ENCODE peak calls at places on chromosomes 5 and 9, in four cellular contexts. F is IMR-90, K is DND-41, H is stomach. L is an unnamed sample.

GRCh38 chr5:143110591-143110990 is 292.9 kb downstream of the NR3C1 start:
- DNase-seq in F (peak; percentile 18), K (no peak), H (no peak), L (no peak)

GRCh38 chr5:68817696-68818695 is 275.8 kb upstream of the SLC30A5 start:
- DNase-seq in F (no peak), K (no peak), H (no peak), L (no peak)

GRCh38 chr5:178284095-178284675 is 51.6 kb upstream of the PHYKPL start:
- DNase-seq in F (peak; percentile 3), K (peak; percentile 24), H (no peak), L (peak; percentile 12)

GRCh38 chr5:73286891-73287290 is 113.9 kb downstream of the TMEM174 start:
- DNase-seq in F (peak; percentile 18), K (no peak), H (no peak), L (peak; percentile 55)

GRCh38 chr5:175109058-175109755 is 334.8 kb downstream of the DRD1 start:
- DNase-seq in F (no peak), K (no peak), H (no peak), L (no peak)

GRCh38 chr5:100828071-100828689 is 74.9 kb downstream of the ST8SIA4 start:
- DNase-seq in F (no peak), K (no peak), H (no peak), L (no peak)

GRCh38 chr9:1083325-1083913 is 33.3 kb downstream of the DMRT2 start:
- DNase-seq in F (no peak), K (no peak), H (no peak), L (no peak)

GRCh38 chr9:92808726-92809451 is 44.3 kb upstream of the BICD2 start:
- DNase-seq in F (peak; percentile 73), K (no peak), H (peak; percentile 70), L (peak; percentile 77)

GRCh38 chr5:107123014-107123413 is 547.7 kb downstream of the EFNA5 start:
- DNase-seq in F (no peak), K (no peak), H (no peak), L (no peak)

GRCh38 chr5:83055166-83055565 is 22.0 kb downstream of the TMEM167A start:
- DNase-seq in F (no peak), K (no peak), H (no peak), L (no peak)

GRCh38 chr9:95966303-95966702 is 90.8 kb downstream of the ERCC6L2 start:
- DNase-seq in F (no peak), K (no peak), H (no peak), L (no peak)

GRCh38 chr5:180494510-180495181 is 467 bp downstream of the CNOT6 start:
- DNase-seq in F (no peak), K (peak; percentile 65), H (peak; percentile 50), L (no peak)

GRCh38 chr9:78031271-78031825 is at the start of gene GNAQ:
- DNase-seq in F (peak; percentile 15), K (peak; percentile 60), H (no peak), L (no peak)

GRCh38 chr5:175836741-175837729 is 34.3 kb upstream of the CPLX2 start:
- DNase-seq in F (no peak), K (no peak), H (no peak), L (no peak)

GRCh38 chr5:159207616-159208507 is 1.5 kb downstream of the RNF145 start:
- DNase-seq in F (peak; percentile 78), K (peak; percentile 90), H (peak; percentile 82), L (peak; percentile 79)

GRCh38 chr5:57408714-57409113 is 73.9 kb downstream of the ACTBL2 start:
- DNase-seq in F (peak; percentile 63), K (no peak), H (no peak), L (peak; percentile 81)

GRCh38 chr9:116555556-116556180 is 131.4 kb upstream of the TRIM32 start:
- DNase-seq in F (no peak), K (no peak), H (no peak), L (no peak)

GRCh38 chr9:73613092-73613701 is 461.5 kb downstream of the ANXA1 start:
- DNase-seq in F (no peak), K (no peak), H (no peak), L (peak; percentile 71)

GRCh38 chr9:73684601-73685000 is 532.9 kb downstream of the ANXA1 start:
- DNase-seq in F (no peak), K (no peak), H (no peak), L (peak; percentile 11)

GRCh38 chr9:89483592-89484474 is 14.1 kb downstream of the SEMA4D start:
- DNase-seq in F (no peak), K (peak; percentile 67), H (peak; percentile 43), L (no peak)

GRCh38 chr5:151121652-151122051 is 35.9 kb downstream of the ANXA6 start:
- DNase-seq in F (no peak), K (no peak), H (no peak), L (no peak)

GRCh38 chr9:107637421-107638420 is 148.2 kb upstream of the KLF4 start:
- DNase-seq in F (peak; percentile 98), K (no peak), H (peak; percentile 68), L (peak; percentile 100)
- TF ChIP-seq CTCF in F (peak; percentile 28), K (no peak), H (no peak), L (no peak)

GRCh38 chr5:1448511-1449011 is 3.3 kb upstream of the SLC6A3 start:
- DNase-seq in F (no peak), K (no peak), H (peak; percentile 10), L (no peak)

GRCh38 chr5:1445313-1445894 is at the start of gene SLC6A3:
- DNase-seq in F (no peak), K (no peak), H (peak; percentile 27), L (peak; percentile 20)

GRCh38 chr5:1445895-1446601 is 808 bp upstream of the SLC6A3 start:
- DNase-seq in F (no peak), K (no peak), H (peak; percentile 17), L (no peak)

GRCh38 chr5:1447772-1448361 is 2.6 kb upstream of the SLC6A3 start:
- DNase-seq in F (no peak), K (peak; percentile 88), H (peak; percentile 8), L (no peak)

GRCh38 chr5:1446602-1447343 is 1.5 kb upstream of the SLC6A3 start:
- DNase-seq in F (no peak), K (no peak), H (peak; percentile 8), L (no peak)
- H3K4me3 ChIP-seq in F (no peak overlapping the region), K (no peak overlapping the region), H (no peak overlapping the region), L (no peak overlapping the region)

GRCh38 chr9:109953813-109954489 is 174.0 kb downstream of the PALM2AKAP2 start:
- DNase-seq in F (no peak), K (no peak), H (no peak), L (no peak)
- TF ChIP-seq CTCF in F (no peak), K (peak; percentile 43), H (no peak), L (peak; percentile 13)

GRCh38 chr5:87361031-87361443 is 51.7 kb downstream of the CCNH start:
- DNase-seq in F (peak; percentile 53), K (no peak), H (no peak), L (peak; percentile 45)

GRCh38 chr5:87360132-87360531 is 52.6 kb downstream of the CCNH start:
- DNase-seq in F (no peak), K (no peak), H (no peak), L (no peak)

GRCh38 chr5:87354496-87354895 is 58.2 kb downstream of the CCNH start:
- DNase-seq in F (no peak), K (no peak), H (no peak), L (no peak)

GRCh38 chr5:87361536-87362213 is 51.1 kb downstream of the CCNH start:
- DNase-seq in F (no peak), K (no peak), H (no peak), L (no peak)

GRCh38 chr5:87359106-87359505 is 53.6 kb downstream of the CCNH start:
- DNase-seq in F (no peak), K (no peak), H (no peak), L (no peak)
- H3K4me3 ChIP-seq in F (no peak overlapping the region), K (no peak overlapping the region), H (no peak overlapping the region), L (no peak overlapping the region)

GRCh38 chr9:10614201-10614870 is 1.5 kb upstream of the PTPRD start:
- DNase-seq in F (no peak), K (no peak), H (no peak), L (no peak)

GRCh38 chr9:10613413-10613812 is 611 bp upstream of the PTPRD start:
- DNase-seq in F (no peak), K (no peak), H (no peak), L (no peak)

GRCh38 chr9:10612649-10613398 is at the start of gene PTPRD:
- DNase-seq in F (peak; percentile 5), K (no peak), H (peak; percentile 67), L (peak; percentile 22)
- TF ChIP-seq CTCF in F (no peak), K (no peak), H (peak; percentile 31), L (no peak)

DNA sequence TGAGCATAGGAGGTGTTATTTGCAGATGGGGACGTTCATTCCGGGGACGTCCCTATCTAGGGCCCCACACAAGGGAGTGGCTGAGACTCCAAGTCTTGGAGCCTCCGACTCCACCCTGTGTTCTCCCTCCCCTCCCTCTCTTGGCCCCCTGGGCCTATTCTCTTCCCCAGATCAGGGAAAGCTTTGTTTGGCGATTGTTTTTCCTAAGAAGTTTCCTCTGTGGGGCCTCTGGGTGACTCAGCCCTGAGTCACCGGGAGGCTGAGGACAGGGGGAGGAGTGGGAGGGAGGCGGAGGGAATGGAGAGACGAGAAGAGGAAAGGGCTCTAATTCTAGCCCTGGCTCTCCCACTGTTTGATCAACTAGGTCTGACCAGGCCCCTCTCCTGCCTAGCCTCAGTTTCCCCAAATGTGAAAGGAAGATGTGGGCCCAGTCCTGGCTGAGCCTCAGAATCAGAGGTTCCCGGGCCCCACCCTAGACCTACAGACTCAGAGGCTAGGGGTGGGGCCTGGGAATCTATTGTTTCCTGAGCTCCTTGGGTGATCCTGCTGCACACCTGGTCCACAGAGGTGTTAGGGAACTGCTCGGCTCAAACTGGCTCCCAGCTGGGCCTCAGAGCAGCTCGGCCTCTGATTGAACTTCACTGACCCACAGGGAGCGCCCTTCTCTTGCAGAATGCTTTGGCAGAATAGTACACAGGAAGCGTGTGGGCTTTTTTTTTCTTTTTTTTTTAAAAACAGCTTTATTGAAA is 19.2 kb downstream of the GSN start:
- DNase-seq in F (peak; percentile 95), K (no peak), H (peak; percentile 85), L (peak; percentile 97)
- H3K4me3 ChIP-seq in F (no peak overlapping the region), K (no peak overlapping the region), H (no peak overlapping the region), L (no peak overlapping the region)

DNA sequence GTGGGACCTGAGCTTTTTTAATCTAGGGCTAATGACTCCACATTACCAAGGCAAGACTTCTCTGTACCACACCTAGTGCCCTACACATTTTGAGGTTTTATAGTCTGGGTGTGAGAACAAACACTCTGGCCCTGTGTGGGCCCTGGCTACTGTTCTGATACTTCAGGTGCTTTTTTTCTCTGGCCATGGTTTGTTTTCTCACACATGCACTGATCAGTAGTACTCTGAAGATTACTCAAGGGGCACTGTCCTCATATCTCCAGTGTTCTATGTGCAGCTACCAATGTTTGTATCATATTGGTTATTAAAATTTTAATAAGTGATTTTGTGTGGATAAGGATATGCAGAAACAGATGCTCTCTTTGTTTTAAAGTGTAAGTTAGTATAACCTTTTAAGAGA is 5.9 kb upstream of the C9orf40 start:
- DNase-seq in F (no peak), K (no peak), H (no peak), L (no peak)
- TF ChIP-seq CTCF in F (no peak), K (no peak), H (no peak), L (no peak)

L was measured in fibroblast of pulmonary artery.